ENCODE peak calls at places on chromosomes 6 and 20, in seven cellular contexts. One of them, this sample, is unnamed.

GRCh38 chr20:61424628-61425420 is 172.8 kb downstream of the CDH4 start:
- DNase-seq in stimulated activated CD4-positive, alpha-beta T cell treated with anti-CD3 and anti-CD28 coated beads, Interleukin-2, amount 100 ng/mL, for 48 hours: no peak
- DNase-seq in HCEC 1CT: no peak
- DNase-seq in GM20000: no peak
- DNase-seq in CD8-positive, alpha-beta T cell: no peak
- DNase-seq in Right ventricle myocardium superior: no peak
- DNase-seq in left ventricle myocardium inferior: no peak
- DNase-seq in this sample: no peak

GRCh38 chr6:113862112-113862511 is 5.0 kb downstream of the MARCKS start:
- DNase-seq in stimulated activated CD4-positive, alpha-beta T cell treated with anti-CD3 and anti-CD28 coated beads, Interleukin-2, amount 100 ng/mL, for 48 hours: no peak
- DNase-seq in HCEC 1CT: no peak
- DNase-seq in GM20000: no peak
- DNase-seq in CD8-positive, alpha-beta T cell: no peak
- DNase-seq in Right ventricle myocardium superior: no peak
- DNase-seq in left ventricle myocardium inferior: no peak
- DNase-seq in this sample: peak

GRCh38 chr6:136123464-136123863 is 126.6 kb downstream of the MTFR2 start:
- DNase-seq in stimulated activated CD4-positive, alpha-beta T cell treated with anti-CD3 and anti-CD28 coated beads, Interleukin-2, amount 100 ng/mL, for 48 hours: no peak
- DNase-seq in HCEC 1CT: peak
- DNase-seq in GM20000: no peak
- DNase-seq in CD8-positive, alpha-beta T cell: no peak
- DNase-seq in Right ventricle myocardium superior: no peak
- DNase-seq in left ventricle myocardium inferior: no peak
- DNase-seq in this sample: peak

GRCh38 chr6:62371840-62372239 is 85.8 kb upstream of the KHDRBS2 start:
- DNase-seq in stimulated activated CD4-positive, alpha-beta T cell treated with anti-CD3 and anti-CD28 coated beads, Interleukin-2, amount 100 ng/mL, for 48 hours: no peak
- DNase-seq in HCEC 1CT: no peak
- DNase-seq in GM20000: no peak
- DNase-seq in CD8-positive, alpha-beta T cell: no peak
- DNase-seq in Right ventricle myocardium superior: no peak
- DNase-seq in left ventricle myocardium inferior: no peak
- DNase-seq in this sample: no peak

GRCh38 chr20:21074605-21075336 is 31.4 kb downstream of the LINC00237 start:
- DNase-seq in stimulated activated CD4-positive, alpha-beta T cell treated with anti-CD3 and anti-CD28 coated beads, Interleukin-2, amount 100 ng/mL, for 48 hours: no peak
- DNase-seq in HCEC 1CT: peak
- DNase-seq in GM20000: peak
- DNase-seq in CD8-positive, alpha-beta T cell: no peak
- DNase-seq in Right ventricle myocardium superior: no peak
- DNase-seq in left ventricle myocardium inferior: no peak
- DNase-seq in this sample: no peak

GRCh38 chr20:21100590-21101452 is 5.3 kb downstream of the LINC00237 start:
- DNase-seq in stimulated activated CD4-positive, alpha-beta T cell treated with anti-CD3 and anti-CD28 coated beads, Interleukin-2, amount 100 ng/mL, for 48 hours: no peak
- DNase-seq in HCEC 1CT: no peak
- DNase-seq in GM20000: peak
- DNase-seq in CD8-positive, alpha-beta T cell: no peak
- DNase-seq in Right ventricle myocardium superior: no peak
- DNase-seq in left ventricle myocardium inferior: no peak
- DNase-seq in this sample: no peak

GRCh38 chr6:38110407-38111025 is 291.0 kb downstream of the ZFAND3 start:
- DNase-seq in stimulated activated CD4-positive, alpha-beta T cell treated with anti-CD3 and anti-CD28 coated beads, Interleukin-2, amount 100 ng/mL, for 48 hours: no peak
- DNase-seq in HCEC 1CT: no peak
- DNase-seq in GM20000: no peak
- DNase-seq in CD8-positive, alpha-beta T cell: no peak
- DNase-seq in Right ventricle myocardium superior: peak
- DNase-seq in left ventricle myocardium inferior: no peak
- DNase-seq in this sample: no peak

GRCh38 chr6:138596591-138596990 is 97.3 kb upstream of the NHSL1 start:
- DNase-seq in stimulated activated CD4-positive, alpha-beta T cell treated with anti-CD3 and anti-CD28 coated beads, Interleukin-2, amount 100 ng/mL, for 48 hours: no peak
- DNase-seq in HCEC 1CT: no peak
- DNase-seq in GM20000: no peak
- DNase-seq in CD8-positive, alpha-beta T cell: no peak
- DNase-seq in Right ventricle myocardium superior: no peak
- DNase-seq in left ventricle myocardium inferior: no peak
- DNase-seq in this sample: no peak

GRCh38 chr6:24692003-24692402 is 25.1 kb downstream of the ACOT13 start:
- DNase-seq in stimulated activated CD4-positive, alpha-beta T cell treated with anti-CD3 and anti-CD28 coated beads, Interleukin-2, amount 100 ng/mL, for 48 hours: no peak
- DNase-seq in HCEC 1CT: no peak
- DNase-seq in GM20000: no peak
- DNase-seq in CD8-positive, alpha-beta T cell: no peak
- DNase-seq in Right ventricle myocardium superior: no peak
- DNase-seq in left ventricle myocardium inferior: no peak
- DNase-seq in this sample: no peak

GRCh38 chr20:22428051-22428450 is 156.3 kb downstream of the FOXA2 start:
- DNase-seq in stimulated activated CD4-positive, alpha-beta T cell treated with anti-CD3 and anti-CD28 coated beads, Interleukin-2, amount 100 ng/mL, for 48 hours: no peak
- DNase-seq in HCEC 1CT: no peak
- DNase-seq in GM20000: no peak
- DNase-seq in CD8-positive, alpha-beta T cell: no peak
- DNase-seq in Right ventricle myocardium superior: no peak
- DNase-seq in left ventricle myocardium inferior: no peak
- DNase-seq in this sample: no peak

GRCh38 chr20:10550204-10551118 is 115.4 kb downstream of the SLX4IP start:
- DNase-seq in stimulated activated CD4-positive, alpha-beta T cell treated with anti-CD3 and anti-CD28 coated beads, Interleukin-2, amount 100 ng/mL, for 48 hours: no peak
- DNase-seq in HCEC 1CT: no peak
- DNase-seq in GM20000: no peak
- DNase-seq in CD8-positive, alpha-beta T cell: no peak
- DNase-seq in Right ventricle myocardium superior: no peak
- DNase-seq in left ventricle myocardium inferior: no peak
- DNase-seq in this sample: no peak

GRCh38 chr6:159221486-159222170 is 52.4 kb downstream of the FNDC1 start:
- DNase-seq in stimulated activated CD4-positive, alpha-beta T cell treated with anti-CD3 and anti-CD28 coated beads, Interleukin-2, amount 100 ng/mL, for 48 hours: no peak
- DNase-seq in HCEC 1CT: no peak
- DNase-seq in GM20000: no peak
- DNase-seq in CD8-positive, alpha-beta T cell: no peak
- DNase-seq in Right ventricle myocardium superior: no peak
- DNase-seq in left ventricle myocardium inferior: no peak
- DNase-seq in this sample: no peak

GRCh38 chr6:156809034-156809433 is 31.9 kb downstream of the ARID1B start:
- DNase-seq in stimulated activated CD4-positive, alpha-beta T cell treated with anti-CD3 and anti-CD28 coated beads, Interleukin-2, amount 100 ng/mL, for 48 hours: no peak
- DNase-seq in HCEC 1CT: peak
- DNase-seq in GM20000: peak
- DNase-seq in CD8-positive, alpha-beta T cell: no peak
- DNase-seq in Right ventricle myocardium superior: no peak
- DNase-seq in left ventricle myocardium inferior: no peak
- DNase-seq in this sample: no peak

GRCh38 chr6:43774776-43775583 is 5.0 kb downstream of the VEGFA start:
- DNase-seq in stimulated activated CD4-positive, alpha-beta T cell treated with anti-CD3 and anti-CD28 coated beads, Interleukin-2, amount 100 ng/mL, for 48 hours: peak
- DNase-seq in HCEC 1CT: peak
- DNase-seq in GM20000: peak
- DNase-seq in CD8-positive, alpha-beta T cell: peak
- DNase-seq in Right ventricle myocardium superior: peak
- DNase-seq in left ventricle myocardium inferior: peak
- DNase-seq in this sample: no peak

GRCh38 chr6:24451581-24452041 is 37.8 kb downstream of the GPLD1 start:
- DNase-seq in stimulated activated CD4-positive, alpha-beta T cell treated with anti-CD3 and anti-CD28 coated beads, Interleukin-2, amount 100 ng/mL, for 48 hours: no peak
- DNase-seq in HCEC 1CT: no peak
- DNase-seq in GM20000: no peak
- DNase-seq in CD8-positive, alpha-beta T cell: no peak
- DNase-seq in Right ventricle myocardium superior: no peak
- DNase-seq in left ventricle myocardium inferior: no peak
- DNase-seq in this sample: no peak

GRCh38 chr6:4603291-4603690 is 172.9 kb upstream of the CDYL start:
- DNase-seq in stimulated activated CD4-positive, alpha-beta T cell treated with anti-CD3 and anti-CD28 coated beads, Interleukin-2, amount 100 ng/mL, for 48 hours: no peak
- DNase-seq in HCEC 1CT: peak
- DNase-seq in GM20000: no peak
- DNase-seq in CD8-positive, alpha-beta T cell: no peak
- DNase-seq in Right ventricle myocardium superior: peak
- DNase-seq in left ventricle myocardium inferior: peak
- DNase-seq in this sample: peak

GRCh38 chr20:23007886-23008285 is 27.2 kb upstream of the SSTR4 start:
- DNase-seq in stimulated activated CD4-positive, alpha-beta T cell treated with anti-CD3 and anti-CD28 coated beads, Interleukin-2, amount 100 ng/mL, for 48 hours: no peak
- DNase-seq in HCEC 1CT: no peak
- DNase-seq in GM20000: no peak
- DNase-seq in CD8-positive, alpha-beta T cell: no peak
- DNase-seq in Right ventricle myocardium superior: no peak
- DNase-seq in left ventricle myocardium inferior: no peak
- DNase-seq in this sample: no peak

GRCh38 chr20:46709459-46710148 is at the start of gene SLC2A10:
- DNase-seq in stimulated activated CD4-positive, alpha-beta T cell treated with anti-CD3 and anti-CD28 coated beads, Interleukin-2, amount 100 ng/mL, for 48 hours: no peak
- DNase-seq in HCEC 1CT: peak
- DNase-seq in GM20000: no peak
- DNase-seq in CD8-positive, alpha-beta T cell: no peak
- DNase-seq in Right ventricle myocardium superior: peak
- DNase-seq in left ventricle myocardium inferior: peak
- DNase-seq in this sample: no peak

GRCh38 chr6:101090281-101090680 is 209.2 kb upstream of the ASCC3 start:
- DNase-seq in stimulated activated CD4-positive, alpha-beta T cell treated with anti-CD3 and anti-CD28 coated beads, Interleukin-2, amount 100 ng/mL, for 48 hours: no peak
- DNase-seq in HCEC 1CT: no peak
- DNase-seq in GM20000: no peak
- DNase-seq in CD8-positive, alpha-beta T cell: no peak
- DNase-seq in Right ventricle myocardium superior: no peak
- DNase-seq in left ventricle myocardium inferior: no peak
- DNase-seq in this sample: no peak

GRCh38 chr20:21265457-21266190 is 37.5 kb upstream of the XRN2 start:
- DNase-seq in stimulated activated CD4-positive, alpha-beta T cell treated with anti-CD3 and anti-CD28 coated beads, Interleukin-2, amount 100 ng/mL, for 48 hours: no peak
- DNase-seq in HCEC 1CT: no peak
- DNase-seq in GM20000: no peak
- DNase-seq in CD8-positive, alpha-beta T cell: no peak
- DNase-seq in Right ventricle myocardium superior: no peak
- DNase-seq in left ventricle myocardium inferior: no peak
- DNase-seq in this sample: no peak

GRCh38 chr20:37979021-37979985 is 54.0 kb downstream of the TTI1 start:
- DNase-seq in stimulated activated CD4-positive, alpha-beta T cell treated with anti-CD3 and anti-CD28 coated beads, Interleukin-2, amount 100 ng/mL, for 48 hours: no peak
- DNase-seq in HCEC 1CT: no peak
- DNase-seq in GM20000: no peak
- DNase-seq in CD8-positive, alpha-beta T cell: no peak
- DNase-seq in Right ventricle myocardium superior: no peak
- DNase-seq in left ventricle myocardium inferior: no peak
- DNase-seq in this sample: no peak

GRCh38 chr6:118485601-118486550 is 62.2 kb upstream of the PLN start:
- DNase-seq in stimulated activated CD4-positive, alpha-beta T cell treated with anti-CD3 and anti-CD28 coated beads, Interleukin-2, amount 100 ng/mL, for 48 hours: no peak
- DNase-seq in HCEC 1CT: peak
- DNase-seq in GM20000: peak
- DNase-seq in CD8-positive, alpha-beta T cell: no peak
- DNase-seq in Right ventricle myocardium superior: no peak
- DNase-seq in left ventricle myocardium inferior: no peak
- DNase-seq in this sample: no peak

GRCh38 chr6:5997420-5998093 is 9.2 kb downstream of the NRN1 start:
- DNase-seq in stimulated activated CD4-positive, alpha-beta T cell treated with anti-CD3 and anti-CD28 coated beads, Interleukin-2, amount 100 ng/mL, for 48 hours: no peak
- DNase-seq in HCEC 1CT: no peak
- DNase-seq in GM20000: peak
- DNase-seq in CD8-positive, alpha-beta T cell: no peak
- DNase-seq in Right ventricle myocardium superior: peak
- DNase-seq in left ventricle myocardium inferior: no peak
- DNase-seq in this sample: no peak

GRCh38 chr6:89940225-89941027 is 46.2 kb downstream of the GJA10 start:
- DNase-seq in stimulated activated CD4-positive, alpha-beta T cell treated with anti-CD3 and anti-CD28 coated beads, Interleukin-2, amount 100 ng/mL, for 48 hours: peak
- DNase-seq in HCEC 1CT: peak
- DNase-seq in GM20000: peak
- DNase-seq in CD8-positive, alpha-beta T cell: peak
- DNase-seq in Right ventricle myocardium superior: peak
- DNase-seq in left ventricle myocardium inferior: peak
- DNase-seq in this sample: peak

GRCh38 chr6:144840619-144841018 is 555.5 kb downstream of the UTRN start:
- DNase-seq in stimulated activated CD4-positive, alpha-beta T cell treated with anti-CD3 and anti-CD28 coated beads, Interleukin-2, amount 100 ng/mL, for 48 hours: no peak
- DNase-seq in HCEC 1CT: no peak
- DNase-seq in GM20000: no peak
- DNase-seq in CD8-positive, alpha-beta T cell: no peak
- DNase-seq in Right ventricle myocardium superior: no peak
- DNase-seq in left ventricle myocardium inferior: no peak
- DNase-seq in this sample: no peak

GRCh38 chr6:118746100-118746874 is 94.9 kb upstream of the CEP85L start:
- DNase-seq in stimulated activated CD4-positive, alpha-beta T cell treated with anti-CD3 and anti-CD28 coated beads, Interleukin-2, amount 100 ng/mL, for 48 hours: no peak
- DNase-seq in HCEC 1CT: no peak
- DNase-seq in GM20000: no peak
- DNase-seq in CD8-positive, alpha-beta T cell: no peak
- DNase-seq in Right ventricle myocardium superior: peak
- DNase-seq in left ventricle myocardium inferior: no peak
- DNase-seq in this sample: no peak

This sample was measured in foreskin keratinocyte.